ENCODE peak calls at places on chromosomes 12 and 14, in eight cellular contexts. One of them, this sample, is unnamed.

GRCh38 chr14:99260652-99261551 is 11.1 kb downstream of the BCL11B start:
- DNase-seq in upper lobe of left lung: no peak
- DNase-seq in right lobe of liver: no peak
- DNase-seq in uterus: no peak
- DNase-seq in Peyer's patch: peak; percentile 79
- DNase-seq in lower leg skin: peak; percentile 17
- DNase-seq in GM12878: no peak
- DNase-seq in esophagus squamous epithelium: no peak
- DNase-seq in this sample: no peak

GRCh38 chr12:118773956-118774723 is 207.2 kb upstream of the SRRM4 start:
- DNase-seq in upper lobe of left lung: peak; percentile 56
- DNase-seq in right lobe of liver: no peak
- DNase-seq in uterus: no peak
- DNase-seq in Peyer's patch: no peak
- DNase-seq in lower leg skin: no peak
- DNase-seq in GM12878: no peak
- DNase-seq in esophagus squamous epithelium: no peak
- DNase-seq in this sample: no peak

GRCh38 chr12:28787151-28787550 is 361.9 kb upstream of the FAR2 start:
- DNase-seq in upper lobe of left lung: no peak
- DNase-seq in right lobe of liver: no peak
- DNase-seq in uterus: no peak
- DNase-seq in Peyer's patch: no peak
- DNase-seq in lower leg skin: no peak
- DNase-seq in GM12878: no peak
- DNase-seq in esophagus squamous epithelium: no peak
- DNase-seq in this sample: no peak

GRCh38 chr14:104317975-104318557 is 179.7 kb downstream of the KIF26A start:
- DNase-seq in upper lobe of left lung: peak; percentile 53
- DNase-seq in right lobe of liver: no peak
- DNase-seq in uterus: peak; percentile 6
- DNase-seq in Peyer's patch: no peak
- DNase-seq in lower leg skin: no peak
- DNase-seq in GM12878: no peak
- DNase-seq in esophagus squamous epithelium: no peak
- DNase-seq in this sample: peak; percentile 15

GRCh38 chr12:131831635-131832041 is 3.4 kb downstream of the MMP17 start:
- DNase-seq in upper lobe of left lung: no peak
- DNase-seq in right lobe of liver: no peak
- DNase-seq in uterus: peak; percentile 33
- DNase-seq in Peyer's patch: no peak
- DNase-seq in lower leg skin: no peak
- DNase-seq in GM12878: no peak
- DNase-seq in esophagus squamous epithelium: no peak
- DNase-seq in this sample: no peak

GRCh38 chr14:35138585-35138984 is 16.2 kb downstream of the PRORP start:
- DNase-seq in upper lobe of left lung: no peak
- DNase-seq in right lobe of liver: no peak
- DNase-seq in uterus: no peak
- DNase-seq in Peyer's patch: no peak
- DNase-seq in lower leg skin: no peak
- DNase-seq in GM12878: no peak
- DNase-seq in esophagus squamous epithelium: no peak
- DNase-seq in this sample: no peak

GRCh38 chr12:117684471-117684870 is 284.3 kb downstream of the KSR2 start:
- DNase-seq in upper lobe of left lung: no peak
- DNase-seq in right lobe of liver: no peak
- DNase-seq in uterus: no peak
- DNase-seq in Peyer's patch: no peak
- DNase-seq in lower leg skin: no peak
- DNase-seq in GM12878: no peak
- DNase-seq in esophagus squamous epithelium: no peak
- DNase-seq in this sample: no peak

GRCh38 chr12:93802698-93803097 is 125.5 kb downstream of the CRADD start:
- DNase-seq in upper lobe of left lung: no peak
- DNase-seq in right lobe of liver: no peak
- DNase-seq in uterus: no peak
- DNase-seq in Peyer's patch: no peak
- DNase-seq in lower leg skin: no peak
- DNase-seq in GM12878: no peak
- DNase-seq in esophagus squamous epithelium: no peak
- DNase-seq in this sample: no peak

GRCh38 chr12:115639667-115640012 is 637.9 kb downstream of the MED13L start:
- DNase-seq in upper lobe of left lung: no peak
- DNase-seq in right lobe of liver: no peak
- DNase-seq in uterus: no peak
- DNase-seq in Peyer's patch: no peak
- DNase-seq in lower leg skin: no peak
- DNase-seq in GM12878: no peak
- DNase-seq in esophagus squamous epithelium: no peak
- DNase-seq in this sample: no peak

GRCh38 chr14:79971330-79971729 is 240.0 kb downstream of the DIO2 start:
- DNase-seq in upper lobe of left lung: no peak
- DNase-seq in right lobe of liver: no peak
- DNase-seq in uterus: peak; percentile 27
- DNase-seq in Peyer's patch: no peak
- DNase-seq in lower leg skin: peak; percentile 47
- DNase-seq in GM12878: no peak
- DNase-seq in esophagus squamous epithelium: no peak
- DNase-seq in this sample: no peak

GRCh38 chr12:120514002-120514401 is 15.0 kb downstream of the COQ5 start:
- DNase-seq in upper lobe of left lung: no peak
- DNase-seq in right lobe of liver: no peak
- DNase-seq in uterus: no peak
- DNase-seq in Peyer's patch: no peak
- DNase-seq in lower leg skin: no peak
- DNase-seq in GM12878: no peak
- DNase-seq in esophagus squamous epithelium: no peak
- DNase-seq in this sample: no peak

GRCh38 chr14:53865716-53866115 is 90.9 kb downstream of the BMP4 start:
- DNase-seq in upper lobe of left lung: no peak
- DNase-seq in right lobe of liver: no peak
- DNase-seq in uterus: no peak
- DNase-seq in Peyer's patch: no peak
- DNase-seq in lower leg skin: no peak
- DNase-seq in GM12878: no peak
- DNase-seq in esophagus squamous epithelium: no peak
- DNase-seq in this sample: no peak

DNA sequence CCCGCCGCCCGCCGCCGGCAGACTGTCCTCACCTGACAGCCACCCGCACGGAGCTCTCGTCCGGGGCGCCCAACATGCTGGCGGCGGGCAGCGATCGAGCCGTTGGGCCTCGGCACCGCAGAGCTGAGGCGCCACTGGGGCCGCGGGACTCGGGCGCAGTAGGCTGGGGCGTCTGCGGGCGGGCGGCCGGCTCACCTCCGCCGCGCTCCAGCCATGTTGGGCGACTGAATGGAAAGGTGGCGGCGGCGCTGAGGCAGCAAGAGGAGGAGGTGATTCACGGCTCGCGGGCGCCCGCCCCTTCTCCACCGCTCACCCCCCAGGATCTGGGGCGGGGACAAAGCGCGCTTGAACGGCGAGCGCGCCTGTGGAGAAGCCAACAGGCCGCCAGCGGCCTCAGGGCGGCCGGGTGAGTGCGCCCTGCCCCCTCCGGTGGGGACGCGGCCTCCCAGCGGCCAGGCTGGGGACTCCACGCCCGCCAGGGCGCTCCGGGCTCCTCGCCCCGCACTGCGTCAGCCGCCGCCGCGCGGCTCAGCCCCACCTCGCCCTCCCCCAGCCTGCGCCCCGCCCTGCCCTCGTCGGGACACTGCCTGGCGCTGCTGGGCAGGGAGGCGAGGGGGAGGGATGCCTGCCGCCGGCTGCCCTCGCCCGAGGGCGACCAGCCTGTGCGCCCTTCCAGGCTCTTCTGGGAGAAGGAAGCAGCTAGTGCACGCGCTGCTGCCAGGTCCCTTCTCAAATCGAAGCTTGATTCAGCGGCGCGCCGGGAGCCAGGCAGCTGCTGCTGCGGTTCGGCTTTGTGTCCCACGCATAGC is at the start of gene KIF21A:
- DNase-seq in upper lobe of left lung: peak; percentile 97
- DNase-seq in right lobe of liver: peak; percentile 96
- DNase-seq in uterus: peak; percentile 86
- DNase-seq in Peyer's patch: peak; percentile 95
- DNase-seq in lower leg skin: peak; percentile 76
- DNase-seq in GM12878: peak; percentile 66
- DNase-seq in esophagus squamous epithelium: peak; percentile 54
- DNase-seq in this sample: peak; percentile 75
- TF ChIP-seq POLR2A in upper lobe of left lung: peak; percentile 88
- TF ChIP-seq POLR2A in right lobe of liver: peak; percentile 97
- TF ChIP-seq POLR2A in uterus: peak; percentile 72
- TF ChIP-seq POLR2A in Peyer's patch: peak; percentile 91
- TF ChIP-seq POLR2A in lower leg skin: no peak
- TF ChIP-seq POLR2A in GM12878: peak; percentile 99
- TF ChIP-seq POLR2A in esophagus squamous epithelium: no peak
- TF ChIP-seq POLR2A in this sample: peak; percentile 83

DNA sequence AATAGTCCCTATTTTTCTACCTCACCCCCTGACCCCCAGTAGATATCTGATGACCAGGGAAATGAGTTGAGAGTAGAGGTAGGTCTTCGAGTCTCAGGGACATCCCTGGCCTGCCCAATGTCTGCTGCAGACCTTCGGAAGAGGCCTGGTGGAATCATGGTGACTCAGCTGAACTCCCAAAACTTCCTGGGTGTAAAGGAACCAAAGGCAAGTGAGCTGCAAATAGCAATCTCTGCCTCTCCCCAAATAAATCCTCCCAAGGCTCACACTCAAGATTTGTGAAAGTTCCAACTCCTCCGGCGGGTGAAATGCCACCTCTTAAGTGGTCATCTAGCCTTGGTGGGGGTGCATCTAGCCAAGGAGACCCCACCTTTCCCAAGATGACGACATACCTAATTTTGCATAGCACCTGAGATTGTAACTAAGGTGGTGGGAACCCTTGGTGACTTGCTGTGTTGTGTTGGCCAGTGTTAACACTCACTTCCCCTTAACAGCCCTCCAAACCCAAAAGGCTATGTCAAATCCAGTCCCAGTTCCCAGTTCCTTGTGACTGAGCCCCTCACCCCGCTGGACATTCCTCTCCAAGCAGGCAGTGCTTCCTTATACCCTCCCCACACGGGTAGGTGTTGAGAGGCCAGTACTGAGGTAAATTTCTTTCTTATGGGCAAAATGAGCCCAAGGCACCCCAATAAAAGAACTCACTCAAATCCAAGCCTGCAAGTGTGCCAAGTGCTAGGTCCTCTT is 6.2 kb downstream of the ZFP36L1 start:
- DNase-seq in upper lobe of left lung: no peak
- DNase-seq in right lobe of liver: no peak
- DNase-seq in uterus: peak; percentile 58
- DNase-seq in Peyer's patch: peak; percentile 50
- DNase-seq in lower leg skin: no peak
- DNase-seq in GM12878: no peak
- DNase-seq in esophagus squamous epithelium: no peak
- DNase-seq in this sample: no peak
- TF ChIP-seq POLR2A in upper lobe of left lung: peak; percentile 5
- TF ChIP-seq POLR2A in right lobe of liver: no peak
- TF ChIP-seq POLR2A in uterus: no peak
- TF ChIP-seq POLR2A in Peyer's patch: no peak
- TF ChIP-seq POLR2A in lower leg skin: no peak
- TF ChIP-seq POLR2A in GM12878: peak; percentile 84
- TF ChIP-seq POLR2A in esophagus squamous epithelium: no peak
- TF ChIP-seq POLR2A in this sample: no peak

DNA sequence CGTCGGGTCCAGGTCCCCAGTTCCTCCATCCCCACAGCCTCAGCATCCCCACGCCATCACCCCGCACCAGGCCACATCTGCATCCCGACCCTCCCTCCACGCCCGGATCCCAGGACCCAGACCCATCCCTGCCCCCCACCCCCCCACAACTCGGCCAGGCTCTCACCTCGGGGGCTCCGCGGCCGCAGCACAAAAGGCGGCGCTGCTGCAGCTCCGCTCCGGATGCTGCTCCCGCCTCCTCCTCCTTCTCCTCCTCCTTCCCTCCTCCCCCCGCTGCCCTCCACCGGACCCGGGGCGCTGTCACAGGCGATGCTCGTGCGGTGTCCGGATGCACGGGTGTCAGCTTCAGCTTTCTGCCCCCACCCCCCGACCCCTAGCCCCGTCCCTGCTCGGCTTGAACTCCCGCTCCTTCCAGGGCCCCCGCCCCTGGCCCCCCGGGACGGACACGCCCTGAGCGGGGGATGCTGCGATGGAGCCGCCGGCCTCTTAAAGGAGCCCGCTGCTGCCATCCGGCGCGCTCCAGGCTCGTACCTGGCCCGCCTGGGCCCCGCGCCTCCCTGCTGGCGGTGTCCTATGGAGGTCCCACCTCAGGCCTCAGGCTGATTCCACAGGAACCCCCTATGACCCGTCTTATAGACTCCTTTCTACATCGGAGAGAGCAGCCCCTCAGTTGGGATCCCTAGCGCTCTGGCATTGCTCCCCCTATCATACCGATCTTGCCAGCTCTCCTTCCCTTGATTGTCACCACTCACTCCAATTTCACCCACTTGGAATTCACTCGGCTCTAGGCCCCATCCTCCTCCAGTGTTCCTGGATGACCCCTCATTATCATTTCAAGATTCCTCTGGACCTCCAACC is at the start of gene MAP3K12:
- DNase-seq in upper lobe of left lung: peak; percentile 92
- DNase-seq in right lobe of liver: peak; percentile 29
- DNase-seq in uterus: peak; percentile 79
- DNase-seq in Peyer's patch: peak; percentile 83
- DNase-seq in lower leg skin: peak; percentile 63
- DNase-seq in GM12878: no peak
- DNase-seq in esophagus squamous epithelium: no peak
- DNase-seq in this sample: no peak
- TF ChIP-seq POLR2A in upper lobe of left lung: no peak
- TF ChIP-seq POLR2A in right lobe of liver: no peak
- TF ChIP-seq POLR2A in uterus: no peak
- TF ChIP-seq POLR2A in Peyer's patch: no peak
- TF ChIP-seq POLR2A in lower leg skin: no peak
- TF ChIP-seq POLR2A in GM12878: peak; percentile 24
- TF ChIP-seq POLR2A in esophagus squamous epithelium: no peak
- TF ChIP-seq POLR2A in this sample: no peak

GRCh38 chr14:64915025-64915424 is 770 bp downstream of the CHURC1 start:
- DNase-seq in upper lobe of left lung: no peak
- DNase-seq in right lobe of liver: no peak
- DNase-seq in uterus: no peak
- DNase-seq in Peyer's patch: no peak
- DNase-seq in lower leg skin: no peak
- DNase-seq in GM12878: no peak
- DNase-seq in esophagus squamous epithelium: no peak
- DNase-seq in this sample: no peak

GRCh38 chr14:64915797-64916196 is 1.5 kb downstream of the CHURC1 start:
- DNase-seq in upper lobe of left lung: no peak
- DNase-seq in right lobe of liver: no peak
- DNase-seq in uterus: no peak
- DNase-seq in Peyer's patch: no peak
- DNase-seq in lower leg skin: no peak
- DNase-seq in GM12878: no peak
- DNase-seq in esophagus squamous epithelium: no peak
- DNase-seq in this sample: no peak

GRCh38 chr14:64910847-64911495 is 3.3 kb upstream of the CHURC1 start:
- DNase-seq in upper lobe of left lung: no peak
- DNase-seq in right lobe of liver: no peak
- DNase-seq in uterus: no peak
- DNase-seq in Peyer's patch: no peak
- DNase-seq in lower leg skin: no peak
- DNase-seq in GM12878: no peak
- DNase-seq in esophagus squamous epithelium: no peak
- DNase-seq in this sample: no peak

GRCh38 chr14:64912256-64912655 is 2.0 kb upstream of the CHURC1 start:
- DNase-seq in upper lobe of left lung: no peak
- DNase-seq in right lobe of liver: no peak
- DNase-seq in uterus: no peak
- DNase-seq in Peyer's patch: no peak
- DNase-seq in lower leg skin: no peak
- DNase-seq in GM12878: no peak
- DNase-seq in esophagus squamous epithelium: no peak
- DNase-seq in this sample: no peak

GRCh38 chr14:64914237-64914971 is at the start of gene CHURC1:
- DNase-seq in upper lobe of left lung: peak; percentile 93
- DNase-seq in right lobe of liver: peak; percentile 98
- DNase-seq in uterus: peak; percentile 98
- DNase-seq in Peyer's patch: peak; percentile 99
- DNase-seq in lower leg skin: peak; percentile 99
- DNase-seq in GM12878: peak; percentile 93
- DNase-seq in esophagus squamous epithelium: peak; percentile 82
- DNase-seq in this sample: peak; percentile 66
- TF ChIP-seq POLR2A in upper lobe of left lung: peak; percentile 91
- TF ChIP-seq POLR2A in right lobe of liver: peak; percentile 85
- TF ChIP-seq POLR2A in uterus: peak; percentile 85
- TF ChIP-seq POLR2A in Peyer's patch: peak; percentile 69
- TF ChIP-seq POLR2A in lower leg skin: peak; percentile 83
- TF ChIP-seq POLR2A in GM12878: peak; percentile 96
- TF ChIP-seq POLR2A in esophagus squamous epithelium: no peak
- TF ChIP-seq POLR2A in this sample: peak; percentile 95

This sample was measured in GM12891.